ENCODE peak calls at places on chromosomes 3 and 15, in six cellular contexts. E, V, Q, H, N and X are unnamed samples.
A peak's percentile ranks its signal among the peaks of the same experiment; 100 is the strongest.

GRCh38 chr15:67091073-67091965 is 25.9 kb downstream of the SMAD3 start:
- DNase-seq in H (peak; percentile 96), E (peak; percentile 87), N (peak; percentile 86), Q (peak; percentile 84), V (peak; percentile 96), X (peak; percentile 97)

GRCh38 chr15:29429584-29429983 is 160.0 kb upstream of the NSMCE3 start:
- DNase-seq in N (no peak), E (no peak), H (no peak), V (no peak), Q (no peak), X (no peak)

GRCh38 chr3:41318520-41318919 is 119.2 kb downstream of the CTNNB1 start:
- DNase-seq in H (no peak), E (no peak), Q (no peak), N (no peak), V (peak; percentile 24), X (no peak)

GRCh38 chr3:138043266-138044029 is 33.5 kb downstream of the CLDN18 start:
- DNase-seq in E (no peak), Q (no peak), V (peak; percentile 86), H (peak; percentile 97), N (peak; percentile 72), X (peak; percentile 56)

GRCh38 chr3:151146731-151147091 is 56.3 kb downstream of the GPR171 start:
- DNase-seq in H (no peak), N (no peak), Q (no peak), E (no peak), V (no peak), X (no peak)

GRCh38 chr3:178343433-178344038 is 192.7 kb upstream of the KCNMB2 start:
- DNase-seq in E (no peak), H (no peak), Q (no peak), N (no peak), V (no peak), X (no peak)

GRCh38 chr15:48090115-48090514 is 30.7 kb upstream of the SLC24A5 start:
- DNase-seq in E (no peak), Q (no peak), H (no peak), N (no peak), V (no peak), X (peak; percentile 58)

GRCh38 chr15:77493324-77493907 is 72.7 kb downstream of the HMG20A start:
- DNase-seq in N (no peak), Q (no peak), H (no peak), E (no peak), V (peak; percentile 35), X (peak; percentile 68)

GRCh38 chr15:74206801-74207281 is 4.3 kb upstream of the STRA6 start:
- DNase-seq in N (no peak), Q (no peak), H (peak; percentile 55), E (no peak), V (peak; percentile 55), X (no peak)

GRCh38 chr3:58640700-58641372 is 25.7 kb downstream of the FAM3D start:
- DNase-seq in N (peak; percentile 50), H (peak; percentile 74), V (peak; percentile 71), Q (peak; percentile 71), E (no peak), X (peak; percentile 64)

GRCh38 chr15:70421197-70421482 is 323.4 kb upstream of the TLE3 start:
- DNase-seq in V (no peak), Q (no peak), E (no peak), N (no peak), H (no peak), X (no peak)

GRCh38 chr3:172142074-172143059 is 103.0 kb downstream of the FNDC3B start:
- DNase-seq in H (peak; percentile 69), Q (no peak), E (no peak), N (peak; percentile 37), V (peak; percentile 92), X (peak; percentile 92)

GRCh38 chr3:128488636-128488994 is 4.4 kb downstream of the GATA2 start:
- DNase-seq in Q (no peak), H (no peak), N (no peak), V (no peak), E (no peak), X (peak; percentile 27)

GRCh38 chr15:40291088-40291574 is 8.3 kb upstream of the ANKRD63 start:
- DNase-seq in Q (peak; percentile 38), N (peak; percentile 15), E (no peak), H (peak; percentile 56), V (peak; percentile 39), X (peak; percentile 65)

GRCh38 chr3:13205567-13206143 is 132.4 kb upstream of the IQSEC1 start:
- DNase-seq in V (no peak), N (no peak), H (no peak), Q (no peak), E (no peak), X (no peak)

GRCh38 chr3:123332124-123332641 is 116.7 kb downstream of the ADCY5 start:
- DNase-seq in E (no peak), H (no peak), Q (no peak), N (no peak), V (no peak), X (no peak)

GRCh38 chr15:73924258-73924921 is 1.9 kb upstream of the LOXL1 start:
- DNase-seq in E (peak; percentile 77), V (peak; percentile 90), H (peak; percentile 89), N (peak; percentile 73), Q (peak; percentile 41), X (peak; percentile 76)

GRCh38 chr15:62150445-62150844 is 14.6 kb downstream of the C2CD4B start:
- DNase-seq in Q (no peak), H (no peak), V (no peak), E (no peak), N (no peak), X (no peak)

GRCh38 chr3:42706721-42707619 is 4.4 kb upstream of the HHATL start:
- DNase-seq in Q (no peak), H (no peak), E (no peak), N (no peak), V (no peak), X (no peak)

DNA sequence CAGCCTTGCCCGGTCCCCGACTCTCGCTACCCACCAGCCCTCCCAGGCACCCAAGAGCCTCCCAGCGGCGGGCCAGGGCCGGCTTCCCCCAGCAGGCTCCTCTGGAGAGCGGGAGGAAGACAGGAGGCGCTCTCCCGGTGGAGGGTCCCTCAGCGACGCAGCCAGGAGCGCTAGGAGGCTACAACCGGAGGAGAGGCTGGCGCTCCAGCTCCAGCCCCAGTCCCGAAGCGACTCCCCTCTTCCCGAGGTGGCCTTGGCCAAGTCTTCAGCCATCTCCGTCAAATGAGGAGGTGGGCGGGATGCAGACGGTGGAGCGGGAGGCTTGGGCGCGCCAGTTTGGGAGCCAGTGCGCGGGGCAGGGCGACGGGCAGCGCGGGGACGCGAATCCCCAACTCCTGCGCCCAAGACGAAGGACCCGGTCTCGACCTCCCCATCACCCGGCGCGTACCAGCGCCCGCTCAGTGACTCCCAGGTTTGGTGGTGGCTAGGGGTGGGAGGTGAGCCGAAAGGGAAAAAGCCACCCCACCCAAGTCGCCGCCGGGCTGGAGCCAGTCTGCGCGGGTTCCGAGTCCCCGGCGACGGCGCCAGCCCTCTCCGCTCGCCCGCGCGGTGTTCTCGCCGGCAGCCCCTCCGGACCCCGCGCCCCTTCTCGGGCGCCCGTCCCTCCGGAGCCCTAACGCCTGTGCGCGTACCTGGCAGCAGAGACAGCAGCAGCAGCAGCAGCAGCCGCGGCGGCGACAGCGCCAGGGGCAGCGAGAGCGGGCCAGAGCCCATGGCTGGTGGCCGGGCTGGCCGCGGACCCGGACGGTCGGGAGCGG is 566 bp downstream of the CHRNA3 start:
- DNase-seq in V (no peak), Q (no peak), E (no peak), N (no peak), H (no peak), X (no peak)
- H3K4me3 ChIP-seq in V (no peak overlapping the region), Q (peak overlapping the region; percentile 61), E (peak overlapping the region; percentile 43), N (no peak overlapping the region), H (no peak overlapping the region), X (no peak overlapping the region)

GRCh38 chr15:82681371-82681770 is 28.3 kb downstream of the AP3B2 start:
- DNase-seq in H (no peak), V (no peak), N (no peak), E (no peak), Q (no peak), X (no peak)
- H3K4me3 ChIP-seq in H (no peak overlapping the region), V (no peak overlapping the region), N (no peak overlapping the region), E (no peak overlapping the region), Q (no peak overlapping the region), X (no peak overlapping the region)

GRCh38 chr15:83109532-83109931 is 2.1 kb downstream of the TM6SF1 start:
- DNase-seq in E (no peak), Q (no peak), V (no peak), N (no peak), H (no peak), X (no peak)

GRCh38 chr15:83107841-83108181 is 366 bp downstream of the TM6SF1 start:
- DNase-seq in H (no peak), V (no peak), E (no peak), N (no peak), Q (no peak), X (no peak)

GRCh38 chr15:83105450-83105849 is 2.0 kb upstream of the TM6SF1 start:
- DNase-seq in H (no peak), Q (no peak), N (no peak), V (no peak), E (peak; percentile 51), X (no peak)

GRCh38 chr15:83108266-83109219 is 1.1 kb downstream of the TM6SF1 start:
- DNase-seq in V (peak; percentile 48), H (peak; percentile 23), Q (peak; percentile 50), E (peak; percentile 72), N (peak; percentile 29), X (peak; percentile 75)

GRCh38 chr15:83106994-83107840 is at the start of gene TM6SF1:
- DNase-seq in N (no peak), Q (peak; percentile 58), V (no peak), E (no peak), H (no peak), X (no peak)
- H3K4me3 ChIP-seq in N (peak within 1 kb of the TSS; percentile 64), Q (peak within 1 kb of the TSS; percentile 90), V (peak within 1 kb of the TSS; percentile 41), E (peak within 1 kb of the TSS; percentile 70), H (peak within 1 kb of the TSS; percentile 57), X (peak within 1 kb of the TSS; percentile 62)

DNA sequence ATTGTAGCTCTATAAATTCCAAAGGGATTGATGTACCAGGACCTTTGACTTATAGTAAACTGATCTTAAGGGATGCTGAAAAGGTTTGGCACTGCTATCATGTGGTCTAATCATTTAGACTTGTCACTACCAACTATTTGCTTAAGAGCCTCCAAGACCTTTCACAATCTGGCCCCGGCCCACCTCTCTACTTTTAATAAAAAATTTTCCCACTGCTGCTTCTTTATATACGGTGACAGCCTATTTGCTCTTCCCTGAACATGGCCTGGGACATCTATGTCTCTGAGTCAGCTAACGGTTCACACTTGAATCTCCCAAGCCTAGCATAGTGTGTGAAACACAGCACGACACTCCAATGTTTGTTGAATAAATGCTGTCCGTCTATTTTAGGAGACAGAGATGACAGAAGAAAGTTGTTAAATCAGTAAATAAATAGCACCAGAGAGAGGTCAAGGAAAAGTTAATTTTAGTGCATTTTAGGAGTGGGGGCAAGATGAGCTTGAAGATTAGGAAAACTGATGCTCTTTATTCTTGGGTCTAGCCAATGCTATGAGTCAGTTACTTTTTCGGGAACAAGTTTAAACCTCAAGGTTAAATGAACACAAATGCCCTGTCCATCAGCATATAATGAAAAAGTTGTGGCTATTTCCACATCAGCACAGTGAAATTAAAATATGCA is 212.9 kb downstream of the TIGIT start:
- DNase-seq in V (peak; percentile 66), N (no peak), Q (no peak), E (no peak), H (peak; percentile 78), X (peak; percentile 31)
- H3K4me3 ChIP-seq in V (no peak overlapping the region), N (no peak overlapping the region), Q (no peak overlapping the region), E (no peak overlapping the region), H (no peak overlapping the region), X (no peak overlapping the region)